ENCODE peak calls at places on chromosomes 11 and 22, in four cellular contexts. E, J, Y and T are unnamed samples.

GRCh38 chr11:102662607-102663006 is 37.5 kb upstream of the MMP20 start:
- DNase-seq in E (no peak), J (no peak), Y (no peak), T (no peak)

GRCh38 chr11:100328626-100329340 is 358.3 kb upstream of the ARHGAP42 start:
- DNase-seq in Y (no peak), E (no peak), J (no peak), T (no peak)

GRCh38 chr11:85766801-85767200 is 44.1 kb downstream of the SYTL2 start:
- DNase-seq in Y (no peak), E (no peak), J (no peak), T (no peak)

GRCh38 chr22:48820481-48821345 is 1007.0 kb downstream of the BRD1 start:
- DNase-seq in Y (no peak), E (no peak), J (no peak), T (no peak)

GRCh38 chr22:23218053-23218866 is 38.0 kb downstream of the BCR start:
- DNase-seq in J (no peak), Y (no peak), E (no peak), T (no peak)

GRCh38 chr22:45485271-45485670 is 17.4 kb upstream of the FBLN1 start:
- DNase-seq in J (no peak), Y (peak; percentile 50), E (no peak), T (no peak)

GRCh38 chr11:75133976-75134375 is 16.9 kb upstream of the SLCO2B1 start:
- DNase-seq in J (no peak), Y (no peak), E (no peak), T (no peak)

GRCh38 chr11:6576471-6577373 is 26.7 kb downstream of the RRP8 start:
- DNase-seq in E (no peak), Y (no peak), J (peak; percentile 84), T (no peak)

GRCh38 chr22:47918276-47918928 is 1156.0 kb downstream of the TBC1D22A start:
- DNase-seq in Y (no peak), J (no peak), E (no peak), T (no peak)

GRCh38 chr11:112524808-112525207 is 264.1 kb upstream of the PLET1 start:
- DNase-seq in J (no peak), Y (no peak), E (no peak), T (no peak)

GRCh38 chr11:59551651-59552521 is 40.5 kb downstream of the OR4D9 start:
- DNase-seq in J (peak; percentile 78), E (peak; percentile 44), Y (peak; percentile 42), T (no peak)

GRCh38 chr11:40842750-40843339 is 616.6 kb downstream of the LRRC4C start:
- DNase-seq in Y (no peak), E (no peak), J (no peak), T (no peak)

GRCh38 chr22:24752091-24752623 is 22.4 kb downstream of the PIWIL3 start:
- DNase-seq in E (no peak), J (no peak), Y (no peak), T (no peak)

DNA sequence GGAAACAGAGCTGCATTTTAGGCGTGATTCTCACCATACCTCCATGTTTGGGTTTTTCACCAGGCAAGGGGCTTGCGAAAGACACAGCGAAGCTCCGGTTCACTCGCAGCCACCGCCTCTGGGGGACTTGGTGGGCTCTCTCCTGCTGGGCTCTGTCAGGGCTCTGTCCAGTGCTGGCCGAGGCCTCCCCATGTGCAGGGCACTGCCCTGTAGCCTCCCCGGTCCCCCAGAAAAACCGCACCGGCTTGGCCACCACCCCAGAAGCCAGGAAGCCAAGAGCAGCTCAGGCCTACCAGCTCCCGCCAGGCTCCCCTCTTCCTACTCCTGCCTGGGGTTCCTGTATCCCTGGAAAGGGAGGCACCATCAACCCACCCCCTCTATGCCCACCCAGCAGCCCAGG is 151.5 kb downstream of the CTTN start:
- DNase-seq in E (no peak), Y (no peak), J (no peak), T (no peak)
- TF ChIP-seq CTCF in E (no peak), Y (no peak), J (no peak), T (no peak)

DNA sequence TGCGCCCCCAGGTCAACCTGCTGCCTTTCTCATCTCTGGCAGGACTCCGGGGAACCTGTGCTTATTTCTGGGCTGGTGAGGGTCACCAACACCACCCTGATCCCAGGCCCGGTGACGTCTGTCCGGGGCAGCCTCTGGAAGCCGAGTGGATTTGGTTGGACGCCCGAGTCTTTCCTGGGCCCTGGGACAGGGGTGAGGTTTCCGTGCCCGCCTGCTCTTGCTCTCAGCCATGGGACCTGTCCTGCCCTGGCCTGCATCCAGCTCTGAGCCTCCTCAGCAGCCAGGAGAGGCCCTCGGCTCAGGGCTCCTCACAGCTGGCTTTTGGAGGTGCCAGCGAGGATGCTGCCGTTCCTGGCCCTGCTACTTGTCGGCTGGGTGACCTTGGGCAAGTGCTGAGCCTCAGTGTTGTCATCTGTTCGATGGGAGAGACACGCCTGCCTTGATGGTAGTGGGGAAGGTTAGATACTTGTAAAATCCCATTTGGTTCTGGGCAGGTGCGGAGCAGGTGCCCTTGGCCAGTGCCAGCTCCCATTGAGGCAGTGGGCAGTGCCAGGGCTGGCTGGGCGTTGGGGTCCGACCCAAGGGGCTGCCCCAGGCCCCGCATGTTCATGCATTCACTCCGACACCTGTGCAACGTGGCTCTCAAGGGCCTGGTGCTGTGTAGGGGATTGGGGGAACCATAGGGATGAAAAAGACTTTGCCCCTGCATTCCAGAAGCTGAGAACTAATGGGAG is 58.9 kb upstream of the THY1 start:
- DNase-seq in E (no peak), Y (no peak), J (no peak), T (no peak)
- TF ChIP-seq CTCF in E (no peak), Y (no peak), J (no peak), T (no peak)

GRCh38 chr22:41834005-41834975 is 1.4 kb downstream of the SREBF2 start:
- DNase-seq in E (no peak), J (peak; percentile 15), Y (peak; percentile 61), T (no peak)

GRCh38 chr22:41831828-41832552 is 915 bp upstream of the SREBF2 start:
- DNase-seq in J (no peak), E (no peak), Y (no peak), T (no peak)

GRCh38 chr22:41831383-41831782 is 1.5 kb upstream of the SREBF2 start:
- DNase-seq in J (peak; percentile 18), E (no peak), Y (no peak), T (no peak)

GRCh38 chr22:41832553-41833368 is at the start of gene SREBF2:
- DNase-seq in J (peak; percentile 100), E (peak; percentile 100), Y (peak; percentile 99), T (peak; percentile 99)

GRCh38 chr22:41833369-41834004 is 582 bp downstream of the SREBF2 start:
- DNase-seq in Y (no peak), E (peak; percentile 59), J (peak; percentile 43), T (peak; percentile 62)
- TF ChIP-seq CTCF in Y (no peak), E (no peak), J (no peak), T (no peak)

GRCh38 chr11:35717043-35717442 is 54.5 kb downstream of the TRIM44 start:
- DNase-seq in E (peak; percentile 35), Y (no peak), J (no peak), T (no peak)
- TF ChIP-seq CTCF in E (no peak), Y (no peak), J (no peak), T (no peak)

GRCh38 chr11:113907681-113908080 is 3.1 kb downstream of the HTR3B start:
- DNase-seq in Y (no peak), J (no peak), E (no peak), T (no peak)

GRCh38 chr11:113904379-113905101 is at the start of gene HTR3B:
- DNase-seq in J (no peak), E (no peak), Y (no peak), T (no peak)

GRCh38 chr11:113906515-113906914 is 1.9 kb downstream of the HTR3B start:
- DNase-seq in Y (peak; percentile 73), J (no peak), E (no peak), T (no peak)

GRCh38 chr11:113907155-113907554 is 2.6 kb downstream of the HTR3B start:
- DNase-seq in J (no peak), E (no peak), Y (no peak), T (no peak)

GRCh38 chr11:113906038-113906437 is 1.4 kb downstream of the HTR3B start:
- DNase-seq in E (peak; percentile 42), J (no peak), Y (peak; percentile 37), T (no peak)
- TF ChIP-seq CTCF in E (no peak), J (peak; percentile 16), Y (peak; percentile 31), T (no peak)

DNA sequence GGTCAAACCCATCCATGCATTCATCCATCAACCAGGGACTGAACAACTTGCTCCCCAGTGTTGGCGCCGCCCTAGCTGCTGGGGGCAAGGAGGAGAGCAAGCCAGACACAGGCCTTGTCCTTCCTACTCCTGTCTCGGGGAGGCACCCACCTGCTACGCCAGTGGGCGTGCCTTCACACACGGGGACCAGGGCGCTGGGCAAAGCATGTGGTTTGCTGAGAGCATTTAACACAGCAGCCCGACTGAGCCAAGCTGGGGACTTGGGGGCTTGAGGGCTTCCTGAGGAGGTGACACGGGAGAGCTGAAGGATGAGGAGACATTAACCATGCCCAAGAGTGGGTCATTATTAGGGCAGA is 30.6 kb downstream of the CACNA1I start:
- DNase-seq in E (no peak), Y (no peak), J (no peak), T (no peak)
- TF ChIP-seq CTCF in E (no peak), Y (no peak), J (no peak), T (no peak)

GRCh38 chr11:121864660-121865059 is 251.4 kb downstream of the BLID start:
- DNase-seq in E (no peak), J (no peak), Y (peak; percentile 19), T (no peak)
- TF ChIP-seq CTCF in E (no peak), J (no peak), Y (peak; percentile 44), T (no peak)

DNA sequence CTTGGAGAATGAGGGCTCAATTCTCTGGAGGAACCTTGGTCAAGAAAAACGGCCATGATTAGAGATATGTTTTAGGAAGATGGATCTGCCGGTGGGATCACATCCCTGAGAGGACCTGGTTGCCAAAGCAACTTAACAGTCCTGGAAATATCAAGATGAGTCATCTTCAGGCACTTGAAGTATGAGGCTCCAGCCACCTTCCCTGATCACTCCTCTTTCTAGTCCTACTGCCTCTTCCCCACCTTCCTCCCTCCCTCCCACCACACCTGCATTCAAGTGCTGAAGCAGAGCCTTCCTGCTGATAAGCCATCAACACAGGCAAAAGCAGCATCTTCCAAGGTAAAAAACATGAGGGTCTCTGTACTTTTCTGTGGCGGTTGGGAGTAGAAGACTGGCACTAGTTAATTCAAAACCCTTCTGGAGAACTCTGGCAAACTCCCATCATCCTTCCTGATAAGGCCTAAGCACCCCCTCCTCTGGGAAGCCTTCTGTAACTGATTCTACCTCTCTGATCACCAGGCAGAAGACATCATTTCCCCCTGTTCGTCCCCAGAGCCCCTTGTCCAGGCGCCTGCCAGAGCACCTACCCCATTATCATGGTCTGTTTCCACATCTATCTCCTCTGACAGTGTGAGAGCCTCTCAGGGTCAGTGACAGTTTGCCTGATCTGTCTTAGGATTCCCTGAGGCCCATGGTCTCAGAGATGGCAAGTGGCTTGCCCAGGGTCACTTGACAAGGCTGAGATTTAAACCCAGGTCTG is 79.8 kb downstream of the CLPB start:
- DNase-seq in Y (no peak), E (no peak), J (no peak), T (no peak)
- TF ChIP-seq CTCF in Y (no peak), E (no peak), J (no peak), T (no peak)